ENCODE peak calls at places on chromosome 20, in four cellular contexts. Q is A549, W is stomach, O is tibial nerve. I is an unnamed sample.

GRCh38 chr20:25317351-25318075 is 69.6 kb downstream of the PYGB start:
- DNase-seq in Q (no peak), W (peak; percentile 17), O (no peak), I (no peak)

GRCh38 chr20:63238491-63239126 is 2.9 kb downstream of the BIRC7 start:
- DNase-seq in Q (peak; percentile 56), W (no peak), O (no peak), I (no peak)

GRCh38 chr20:23049201-23049932 is at the start of gene THBD:
- DNase-seq in Q (peak; percentile 94), W (peak; percentile 76), O (peak; percentile 73), I (peak; percentile 56)

GRCh38 chr20:40643891-40644290 is 45.1 kb downstream of the MAFB start:
- DNase-seq in Q (no peak), W (no peak), O (no peak), I (no peak)

GRCh38 chr20:46324960-46325703 is 16.8 kb upstream of the CDH22 start:
- DNase-seq in Q (peak; percentile 56), W (peak; percentile 37), O (no peak), I (no peak)

GRCh38 chr20:53942121-53942816 is 128.1 kb downstream of the BCAS1 start:
- DNase-seq in Q (no peak), W (no peak), O (no peak), I (no peak)

GRCh38 chr20:4344660-4345059 is 329.3 kb upstream of the RNF24 start:
- DNase-seq in Q (no peak), W (no peak), O (no peak), I (no peak)

GRCh38 chr20:62759981-62760431 is 36.3 kb upstream of the MRGBP start:
- DNase-seq in Q (no peak), W (no peak), O (no peak), I (no peak)

GRCh38 chr20:5197270-5197827 is 70.5 kb downstream of the CDS2 start:
- DNase-seq in Q (no peak), W (no peak), O (no peak), I (no peak)

DNA sequence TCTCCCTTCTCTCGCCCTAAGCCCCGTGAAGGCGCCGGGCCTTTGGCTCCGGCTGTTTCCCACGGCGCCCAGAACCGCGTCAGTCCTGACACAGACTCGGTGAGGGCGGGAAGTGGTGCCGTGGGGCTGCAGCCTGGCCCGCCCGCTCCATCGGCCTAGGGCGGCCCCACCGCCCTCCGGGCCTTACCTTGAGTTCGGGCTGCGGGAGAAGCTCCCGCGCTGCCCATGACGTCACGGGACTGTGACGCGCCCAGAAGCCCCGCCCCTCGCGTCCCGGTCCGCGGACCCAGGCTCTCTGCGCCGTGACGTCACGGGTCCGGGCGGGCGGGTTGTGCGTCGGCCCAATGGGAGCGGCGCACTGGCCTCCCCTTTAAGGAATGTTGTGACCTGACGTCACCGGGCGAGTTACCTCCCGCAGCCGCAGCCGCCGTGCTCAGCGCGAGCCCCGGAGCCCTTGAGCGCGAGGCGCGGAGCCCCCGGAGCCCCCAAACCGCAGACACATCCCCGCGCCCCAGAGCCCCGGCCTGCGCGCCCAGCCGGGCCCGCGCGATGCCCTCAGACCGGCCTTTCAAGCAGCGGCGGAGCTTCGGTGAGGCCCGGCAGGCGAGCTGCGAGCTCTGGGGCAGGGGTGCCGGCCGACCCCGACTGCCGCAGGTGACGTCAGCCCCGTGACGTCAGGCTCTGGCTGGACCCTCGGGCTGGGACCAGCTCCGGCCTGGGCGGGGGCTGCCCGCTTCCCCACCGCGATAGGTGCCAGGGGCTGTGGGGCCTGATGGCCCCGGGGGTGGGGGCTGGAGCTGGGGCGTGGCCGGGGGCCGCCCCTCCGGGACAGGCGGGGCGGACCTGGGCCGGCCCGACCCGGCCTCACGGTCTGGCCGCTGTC is at the start of gene MAP1LC3A:
- DNase-seq in Q (peak; percentile 97), W (peak; percentile 97), O (peak; percentile 95), I (peak; percentile 96)
- TF ChIP-seq EP300 in Q (no peak), W (no peak), O (peak; percentile 51), I (no peak)

DNA sequence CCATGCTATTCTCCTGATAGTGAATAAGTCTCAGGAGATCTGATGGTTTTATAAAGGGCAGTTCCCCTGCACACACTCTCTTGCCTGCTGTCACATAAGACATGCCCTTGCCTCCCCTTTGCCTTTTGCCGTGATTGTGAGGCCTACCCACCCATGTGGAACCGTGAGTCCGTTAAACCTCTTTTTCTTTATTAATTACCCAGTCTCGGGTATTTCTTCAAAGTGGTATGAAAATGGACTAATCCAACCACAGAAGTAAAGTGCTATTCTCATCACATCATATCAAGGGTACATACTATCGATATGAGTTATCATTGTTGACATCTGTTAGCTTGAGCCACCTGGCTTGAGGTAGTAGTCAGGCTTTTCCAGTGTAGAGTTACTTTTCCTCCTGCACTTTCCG is 2.3 kb downstream of the MANBAL start:
- DNase-seq in Q (no peak), W (no peak), O (no peak), I (no peak)
- TF ChIP-seq EP300 in Q (no peak), W (no peak), O (no peak), I (no peak)

GRCh38 chr20:916825-917224 is 691 bp upstream of the ANGPT4 start:
- DNase-seq in Q (no peak), W (no peak), O (no peak), I (no peak)
- TF ChIP-seq EP300 in Q (no peak), W (no peak), O (no peak), I (no peak)

DNA sequence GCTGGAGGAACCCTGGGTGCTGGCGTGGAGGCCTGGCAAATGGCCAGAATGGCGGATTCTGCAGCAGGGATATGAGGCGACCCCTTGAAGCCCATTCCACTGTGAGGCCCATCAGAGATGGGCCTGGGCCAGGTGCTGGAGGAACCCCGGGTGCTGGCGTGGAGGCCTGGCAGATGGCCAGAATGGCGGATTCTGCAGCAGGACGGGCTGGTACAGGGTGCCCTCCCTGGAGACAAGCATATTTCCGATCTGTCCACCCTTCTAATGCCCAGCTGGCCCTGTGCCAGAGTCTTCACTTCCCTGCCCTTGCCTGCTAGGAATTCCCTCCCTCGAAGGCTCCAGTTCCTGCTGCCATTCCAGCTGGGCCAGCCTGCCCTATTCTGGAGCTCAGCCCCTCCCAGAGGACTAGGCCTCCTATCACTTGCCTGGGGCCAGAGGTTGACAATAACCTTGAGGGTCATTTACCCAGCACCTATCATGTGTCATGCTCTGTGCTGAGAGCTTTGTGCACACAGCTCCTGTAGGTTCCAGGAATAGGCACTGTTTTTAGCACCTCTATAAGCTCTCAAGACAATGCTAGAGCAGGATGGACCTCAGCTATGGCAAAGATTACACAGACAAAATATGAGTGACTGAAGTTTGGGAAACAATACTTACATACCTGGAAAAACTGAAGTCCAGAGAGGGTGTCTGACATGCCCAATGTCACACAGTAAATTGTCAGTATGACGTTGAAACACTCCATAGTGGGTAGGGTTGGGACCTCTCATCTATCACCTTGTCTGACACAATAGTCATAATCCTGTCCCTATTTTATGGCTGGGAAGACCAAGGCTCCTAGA is 21.4 kb downstream of the SUN5 start:
- DNase-seq in Q (no peak), W (peak; percentile 38), O (no peak), I (no peak)
- TF ChIP-seq EP300 in Q (no peak), W (no peak), O (no peak), I (no peak)

GRCh38 chr20:13739726-13740649 is 44.7 kb downstream of the ESF1 start:
- DNase-seq in Q (no peak), W (no peak), O (no peak), I (no peak)

GRCh38 chr20:13741879-13742278 is 42.8 kb downstream of the ESF1 start:
- DNase-seq in Q (no peak), W (no peak), O (no peak), I (no peak)

GRCh38 chr20:13735829-13736228 is 48.9 kb downstream of the ESF1 start:
- DNase-seq in Q (no peak), W (no peak), O (no peak), I (no peak)

DNA sequence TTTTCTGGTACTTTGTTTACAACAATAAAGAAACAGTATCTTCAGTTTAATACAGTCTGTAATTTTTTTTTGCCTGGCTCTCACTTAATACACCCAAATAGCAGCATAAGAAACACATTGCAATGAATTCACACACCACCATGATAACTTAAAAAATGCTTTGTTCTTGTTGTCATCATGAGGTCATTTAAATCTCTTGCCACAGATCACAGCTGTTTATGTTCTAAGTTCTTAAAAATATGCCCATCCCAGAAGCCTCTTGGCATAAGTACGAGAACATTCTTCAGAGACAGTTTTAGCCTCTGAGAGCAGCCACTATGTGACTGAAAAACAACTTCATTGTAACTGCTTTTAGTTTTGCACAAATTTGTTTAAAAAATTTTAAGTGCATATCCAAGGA is 47.9 kb downstream of the ESF1 start:
- DNase-seq in Q (no peak), W (no peak), O (no peak), I (no peak)
- TF ChIP-seq EP300 in Q (no peak), W (no peak), O (peak; percentile 83), I (no peak)

DNA sequence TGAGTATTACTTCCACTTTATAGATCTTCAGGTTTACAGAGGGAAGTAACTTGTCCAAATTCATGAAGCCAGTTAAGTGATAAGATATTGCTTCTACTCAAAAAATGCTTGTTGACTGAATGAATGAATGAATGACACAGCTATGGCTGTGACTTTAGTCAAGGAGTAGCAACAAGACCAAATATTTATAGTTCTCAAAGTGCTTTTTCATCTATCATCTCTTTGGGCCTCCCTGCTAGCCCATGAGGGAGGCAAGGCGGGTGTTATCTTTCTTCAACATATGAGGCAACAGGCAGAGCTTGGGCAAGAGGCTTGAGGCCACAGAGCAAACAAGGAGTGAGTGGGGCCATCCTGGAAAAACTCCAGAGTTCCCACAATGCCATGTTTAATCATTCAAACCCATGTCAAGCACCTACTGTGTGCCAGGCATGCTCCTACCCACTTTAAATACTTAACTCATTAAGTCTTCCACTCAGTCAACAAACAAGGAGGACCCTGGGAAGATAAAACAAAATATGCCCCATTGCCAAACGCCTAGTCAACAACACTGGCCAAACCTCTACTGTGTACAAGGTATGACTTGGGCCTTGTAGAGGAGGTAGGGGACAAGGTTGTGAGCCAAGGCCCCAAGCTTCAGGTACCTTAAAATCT is 15.9 kb downstream of the BCL2L1 start:
- DNase-seq in Q (peak; percentile 89), W (no peak), O (no peak), I (no peak)
- TF ChIP-seq EP300 in Q (peak; percentile 95), W (no peak), O (no peak), I (no peak)

DNA sequence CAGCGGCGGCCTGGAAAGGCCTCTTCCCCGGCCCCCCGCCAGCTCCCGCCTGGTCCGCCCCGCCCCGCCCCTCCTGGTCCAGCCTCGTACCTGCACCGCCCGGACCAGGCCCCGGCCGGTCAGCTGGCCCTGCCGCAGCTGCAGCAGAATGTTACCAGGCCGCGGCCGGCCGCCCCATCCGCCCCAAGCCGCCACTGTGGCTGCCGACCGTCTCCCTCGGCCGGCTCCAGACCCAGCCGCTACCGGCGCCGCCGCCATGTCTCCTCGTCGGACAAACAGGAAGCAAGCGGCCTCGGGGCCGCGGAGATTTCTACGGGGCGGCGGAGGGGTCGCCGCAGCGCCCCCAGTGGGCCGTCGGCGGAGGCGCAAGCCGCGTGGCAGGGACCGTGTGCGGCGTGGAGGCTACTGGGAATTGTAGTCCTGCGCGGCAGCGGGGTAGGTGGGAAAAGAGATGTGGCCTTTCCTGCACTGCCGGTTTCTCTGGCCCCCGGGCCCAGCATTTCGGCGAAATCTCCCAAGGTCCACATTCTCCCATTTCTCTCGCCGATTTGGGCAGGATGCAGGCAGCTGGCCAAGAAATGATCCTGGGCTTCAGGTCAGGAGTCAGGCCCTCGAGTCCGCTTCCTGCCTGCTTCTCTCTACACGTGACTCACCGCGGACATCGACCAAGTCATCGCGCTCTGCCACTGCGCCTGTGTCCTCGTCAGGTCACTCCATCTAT is at the start of gene TRPC4AP:
- DNase-seq in Q (peak; percentile 91), W (peak; percentile 92), O (peak; percentile 76), I (peak; percentile 91)
- TF ChIP-seq EP300 in Q (no peak), W (peak; percentile 3), O (peak; percentile 20), I (no peak)

GRCh38 chr20:38446441-38447209 is 11.5 kb upstream of the SNHG17 start:
- DNase-seq in Q (peak; percentile 95), W (peak; percentile 93), O (peak; percentile 79), I (peak; percentile 96)
- TF ChIP-seq EP300 in Q (no peak), W (no peak), O (peak; percentile 58), I (no peak)

GRCh38 chr20:10705801-10706459 is 32.1 kb upstream of the JAG1 start:
- DNase-seq in Q (peak; percentile 89), W (peak; percentile 73), O (no peak), I (peak; percentile 36)
- TF ChIP-seq EP300 in Q (peak; percentile 76), W (no peak), O (no peak), I (no peak)

GRCh38 chr20:13492001-13492480 is 146.7 kb downstream of the TASP1 start:
- DNase-seq in Q (peak; percentile 31), W (no peak), O (peak; percentile 40), I (no peak)
- TF ChIP-seq EP300 in Q (no peak), W (no peak), O (peak; percentile 49), I (no peak)

I was measured in transverse colon.